ENCODE peak calls at places on chromosomes 16 and 17, in eight cellular contexts. One of them, this sample, is unnamed.
A peak's percentile ranks its signal among the peaks of the same experiment; 100 is the strongest.

GRCh38 chr16:11556945-11557720 is 29.6 kb downstream of the LITAF start:
- DNase-seq in CD4-positive, alpha-beta T cell: no peak
- DNase-seq in aorta: peak; percentile 15
- DNase-seq in PC-3: no peak
- DNase-seq in CD8-positive, alpha-beta memory T cell: peak; percentile 58
- DNase-seq in tibial artery: no peak
- DNase-seq in IMR-90: no peak
- DNase-seq in stomach: no peak
- DNase-seq in this sample: no peak

GRCh38 chr17:36072431-36073121 is 8.5 kb downstream of the CCL18 start:
- DNase-seq in stomach: peak; percentile 62
- DNase-seq in CD8-positive, alpha-beta memory T cell: peak; percentile 27
- DNase-seq in PC-3: peak; percentile 30
- DNase-seq in IMR-90: peak; percentile 10
- DNase-seq in CD4-positive, alpha-beta T cell: peak; percentile 6
- DNase-seq in aorta: peak; percentile 64
- DNase-seq in tibial artery: no peak
- DNase-seq in this sample: peak; percentile 37

GRCh38 chr16:3106205-3106928 is 6.0 kb upstream of the ZNF205 start:
- DNase-seq in PC-3: peak; percentile 81
- DNase-seq in stomach: peak; percentile 95
- DNase-seq in CD4-positive, alpha-beta T cell: peak; percentile 79
- DNase-seq in aorta: peak; percentile 94
- DNase-seq in tibial artery: peak; percentile 91
- DNase-seq in IMR-90: peak; percentile 89
- DNase-seq in CD8-positive, alpha-beta memory T cell: peak; percentile 83
- DNase-seq in this sample: peak; percentile 77

GRCh38 chr17:44933824-44934744 is 13.5 kb downstream of the KIF18B start:
- DNase-seq in aorta: peak; percentile 27
- DNase-seq in CD4-positive, alpha-beta T cell: no peak
- DNase-seq in CD8-positive, alpha-beta memory T cell: no peak
- DNase-seq in tibial artery: peak; percentile 49
- DNase-seq in PC-3: no peak
- DNase-seq in stomach: no peak
- DNase-seq in IMR-90: no peak
- DNase-seq in this sample: no peak

GRCh38 chr16:4059969-4060368 is 56.3 kb downstream of the ADCY9 start:
- DNase-seq in CD8-positive, alpha-beta memory T cell: no peak
- DNase-seq in tibial artery: no peak
- DNase-seq in CD4-positive, alpha-beta T cell: no peak
- DNase-seq in IMR-90: no peak
- DNase-seq in aorta: no peak
- DNase-seq in PC-3: no peak
- DNase-seq in stomach: no peak
- DNase-seq in this sample: no peak

GRCh38 chr16:1650131-1650530 is 27.9 kb upstream of the JPT2 start:
- DNase-seq in IMR-90: no peak
- DNase-seq in CD8-positive, alpha-beta memory T cell: no peak
- DNase-seq in tibial artery: no peak
- DNase-seq in aorta: no peak
- DNase-seq in stomach: no peak
- DNase-seq in PC-3: no peak
- DNase-seq in CD4-positive, alpha-beta T cell: no peak
- DNase-seq in this sample: no peak

GRCh38 chr17:17528696-17529652 is 32.8 kb upstream of the RASD1 start:
- DNase-seq in stomach: peak; percentile 76
- DNase-seq in tibial artery: no peak
- DNase-seq in PC-3: no peak
- DNase-seq in CD8-positive, alpha-beta memory T cell: no peak
- DNase-seq in aorta: no peak
- DNase-seq in IMR-90: no peak
- DNase-seq in CD4-positive, alpha-beta T cell: no peak
- DNase-seq in this sample: no peak

GRCh38 chr16:75234856-75235696 is 16.3 kb downstream of the CTRB1 start:
- DNase-seq in PC-3: no peak
- DNase-seq in CD4-positive, alpha-beta T cell: no peak
- DNase-seq in IMR-90: no peak
- DNase-seq in aorta: peak; percentile 47
- DNase-seq in tibial artery: peak; percentile 68
- DNase-seq in CD8-positive, alpha-beta memory T cell: no peak
- DNase-seq in stomach: no peak
- DNase-seq in this sample: no peak

GRCh38 chr17:81869221-81870154 is 1.6 kb downstream of the ARHGDIA start:
- DNase-seq in stomach: peak; percentile 33
- DNase-seq in PC-3: peak; percentile 39
- DNase-seq in aorta: peak; percentile 60
- DNase-seq in tibial artery: no peak
- DNase-seq in IMR-90: no peak
- DNase-seq in CD8-positive, alpha-beta memory T cell: peak; percentile 39
- DNase-seq in CD4-positive, alpha-beta T cell: no peak
- DNase-seq in this sample: peak; percentile 9

GRCh38 chr17:37650419-37651003 is 7.3 kb upstream of the DDX52 start:
- DNase-seq in PC-3: peak; percentile 46
- DNase-seq in stomach: no peak
- DNase-seq in tibial artery: no peak
- DNase-seq in CD4-positive, alpha-beta T cell: no peak
- DNase-seq in aorta: no peak
- DNase-seq in CD8-positive, alpha-beta memory T cell: no peak
- DNase-seq in IMR-90: peak; percentile 59
- DNase-seq in this sample: peak; percentile 40

GRCh38 chr17:17827826-17828621 is 8.8 kb downstream of the SREBF1 start:
- DNase-seq in tibial artery: no peak
- DNase-seq in stomach: no peak
- DNase-seq in aorta: no peak
- DNase-seq in CD4-positive, alpha-beta T cell: no peak
- DNase-seq in IMR-90: no peak
- DNase-seq in PC-3: no peak
- DNase-seq in CD8-positive, alpha-beta memory T cell: no peak
- DNase-seq in this sample: no peak

GRCh38 chr17:82713015-82713723 is 3.3 kb upstream of the FN3KRP start:
- DNase-seq in tibial artery: no peak
- DNase-seq in IMR-90: no peak
- DNase-seq in aorta: no peak
- DNase-seq in stomach: no peak
- DNase-seq in PC-3: no peak
- DNase-seq in CD4-positive, alpha-beta T cell: no peak
- DNase-seq in CD8-positive, alpha-beta memory T cell: no peak
- DNase-seq in this sample: no peak

GRCh38 chr16:75065149-75065807 is 51.3 kb downstream of the LDHD start:
- DNase-seq in aorta: no peak
- DNase-seq in IMR-90: no peak
- DNase-seq in CD8-positive, alpha-beta memory T cell: peak; percentile 23
- DNase-seq in PC-3: peak; percentile 71
- DNase-seq in stomach: no peak
- DNase-seq in tibial artery: no peak
- DNase-seq in CD4-positive, alpha-beta T cell: peak; percentile 14
- DNase-seq in this sample: no peak

GRCh38 chr17:40063034-40063765 is 435 bp downstream of the THRA start:
- DNase-seq in aorta: peak; percentile 77
- DNase-seq in CD4-positive, alpha-beta T cell: no peak
- DNase-seq in CD8-positive, alpha-beta memory T cell: no peak
- DNase-seq in tibial artery: peak; percentile 83
- DNase-seq in stomach: peak; percentile 51
- DNase-seq in PC-3: no peak
- DNase-seq in IMR-90: no peak
- DNase-seq in this sample: no peak

GRCh38 chr17:3827124-3827773 is 18.8 kb downstream of the NCBP3 start:
- DNase-seq in IMR-90: peak; percentile 66
- DNase-seq in aorta: no peak
- DNase-seq in CD8-positive, alpha-beta memory T cell: peak; percentile 70
- DNase-seq in CD4-positive, alpha-beta T cell: peak; percentile 62
- DNase-seq in stomach: peak; percentile 65
- DNase-seq in tibial artery: no peak
- DNase-seq in PC-3: peak; percentile 75
- DNase-seq in this sample: peak; percentile 76

GRCh38 chr16:11781773-11782172 is 15.3 kb downstream of the ZC3H7A start:
- DNase-seq in CD4-positive, alpha-beta T cell: no peak
- DNase-seq in IMR-90: no peak
- DNase-seq in PC-3: no peak
- DNase-seq in stomach: no peak
- DNase-seq in tibial artery: no peak
- DNase-seq in aorta: no peak
- DNase-seq in CD8-positive, alpha-beta memory T cell: no peak
- DNase-seq in this sample: no peak

GRCh38 chr17:45436161-45436560 is 3.5 kb upstream of the ARHGAP27 start:
- DNase-seq in PC-3: peak; percentile 26
- DNase-seq in CD8-positive, alpha-beta memory T cell: no peak
- DNase-seq in tibial artery: no peak
- DNase-seq in stomach: no peak
- DNase-seq in CD4-positive, alpha-beta T cell: no peak
- DNase-seq in aorta: no peak
- DNase-seq in IMR-90: no peak
- DNase-seq in this sample: no peak

DNA sequence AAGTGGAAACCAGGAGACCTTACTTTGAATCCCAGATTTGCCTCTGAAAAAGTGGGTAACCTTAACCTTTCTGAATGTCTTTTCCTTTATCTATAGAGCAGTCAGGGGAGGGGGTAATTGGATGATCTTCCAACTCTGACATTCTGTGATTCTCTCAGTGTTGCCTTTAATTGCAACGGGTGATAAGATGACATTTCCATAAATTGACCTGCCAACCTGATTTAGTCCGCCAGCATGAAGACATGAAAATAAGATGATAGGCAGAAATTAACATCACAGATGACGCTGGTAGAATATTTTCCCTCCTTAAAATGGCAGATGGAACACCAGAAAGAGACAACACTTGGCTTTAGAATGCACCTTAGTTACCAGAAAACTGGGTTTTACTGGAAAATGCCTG is 72.6 kb downstream of the VAT1L start:
- DNase-seq in tibial artery: no peak
- DNase-seq in aorta: no peak
- DNase-seq in CD8-positive, alpha-beta memory T cell: no peak
- DNase-seq in stomach: no peak
- DNase-seq in CD4-positive, alpha-beta T cell: no peak
- DNase-seq in PC-3: no peak
- DNase-seq in IMR-90: no peak
- DNase-seq in this sample: no peak
- H3K27ac ChIP-seq in tibial artery: no peak overlapping the region
- H3K27ac ChIP-seq in aorta: no peak overlapping the region
- H3K27ac ChIP-seq in CD8-positive, alpha-beta memory T cell: no peak overlapping the region
- H3K27ac ChIP-seq in stomach: no peak overlapping the region
- H3K27ac ChIP-seq in CD4-positive, alpha-beta T cell: no peak overlapping the region
- H3K27ac ChIP-seq in PC-3: no peak overlapping the region
- H3K27ac ChIP-seq in IMR-90: no peak overlapping the region
- H3K27ac ChIP-seq in this sample: no peak overlapping the region

GRCh38 chr17:64343071-64343774 is 47.4 kb downstream of the PECAM1 start:
- DNase-seq in stomach: no peak
- DNase-seq in tibial artery: peak; percentile 51
- DNase-seq in PC-3: no peak
- DNase-seq in aorta: no peak
- DNase-seq in IMR-90: no peak
- DNase-seq in CD4-positive, alpha-beta T cell: no peak
- DNase-seq in CD8-positive, alpha-beta memory T cell: no peak
- DNase-seq in this sample: no peak

GRCh38 chr17:64341181-64341580 is 49.5 kb downstream of the PECAM1 start:
- DNase-seq in CD8-positive, alpha-beta memory T cell: no peak
- DNase-seq in tibial artery: no peak
- DNase-seq in stomach: no peak
- DNase-seq in PC-3: no peak
- DNase-seq in IMR-90: no peak
- DNase-seq in aorta: no peak
- DNase-seq in CD4-positive, alpha-beta T cell: no peak
- DNase-seq in this sample: no peak

GRCh38 chr17:64345691-64346376 is 44.8 kb downstream of the PECAM1 start:
- DNase-seq in stomach: no peak
- DNase-seq in aorta: no peak
- DNase-seq in CD4-positive, alpha-beta T cell: no peak
- DNase-seq in tibial artery: peak; percentile 63
- DNase-seq in PC-3: no peak
- DNase-seq in IMR-90: no peak
- DNase-seq in CD8-positive, alpha-beta memory T cell: no peak
- DNase-seq in this sample: no peak

GRCh38 chr17:64340557-64340956 is 50.1 kb downstream of the PECAM1 start:
- DNase-seq in aorta: no peak
- DNase-seq in tibial artery: no peak
- DNase-seq in IMR-90: no peak
- DNase-seq in stomach: no peak
- DNase-seq in PC-3: no peak
- DNase-seq in CD4-positive, alpha-beta T cell: no peak
- DNase-seq in CD8-positive, alpha-beta memory T cell: no peak
- DNase-seq in this sample: no peak

DNA sequence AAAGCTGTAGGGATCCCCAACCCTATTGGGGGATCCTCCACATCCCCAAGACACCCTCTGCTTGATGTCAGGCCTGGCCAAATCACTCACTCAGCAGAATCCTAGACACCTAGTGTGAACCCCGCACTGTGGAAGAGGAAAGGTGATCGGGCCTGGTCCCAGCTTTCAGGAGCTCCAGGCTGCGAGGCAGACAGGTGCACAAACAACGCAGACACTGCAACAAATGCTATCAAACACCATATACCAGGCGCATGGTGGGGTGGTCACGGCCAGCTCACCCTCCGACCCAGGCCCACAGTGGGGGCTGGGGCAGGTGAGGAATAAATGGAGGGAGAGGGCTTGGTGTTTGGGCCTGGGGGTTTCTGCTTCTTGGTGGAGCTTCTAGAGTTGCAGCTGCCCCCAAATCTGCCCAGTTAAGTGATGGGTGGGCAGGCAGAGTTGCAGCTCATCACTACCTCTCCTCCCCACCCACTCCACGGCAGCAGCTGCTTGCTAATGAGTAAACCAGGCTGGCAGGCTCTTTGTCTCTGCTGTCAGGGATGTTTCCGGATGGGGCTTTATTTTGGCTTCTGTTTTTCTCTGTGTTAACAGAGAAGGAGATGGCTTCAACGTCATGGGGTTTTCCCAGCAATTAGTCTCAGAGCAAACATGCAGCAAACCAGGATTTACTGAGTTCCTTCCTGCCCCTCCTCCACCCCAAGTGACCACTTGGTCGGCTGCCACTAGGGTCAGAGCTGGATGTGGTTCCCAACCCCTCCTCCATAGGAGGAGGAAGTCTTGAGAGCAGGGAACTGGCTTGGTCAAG is 46.6 kb downstream of the PECAM1 start:
- DNase-seq in CD4-positive, alpha-beta T cell: peak; percentile 12
- DNase-seq in PC-3: peak; percentile 91
- DNase-seq in aorta: peak; percentile 92
- DNase-seq in stomach: peak; percentile 53
- DNase-seq in IMR-90: peak; percentile 90
- DNase-seq in tibial artery: peak; percentile 80
- DNase-seq in CD8-positive, alpha-beta memory T cell: no peak
- DNase-seq in this sample: peak; percentile 60
- H3K27ac ChIP-seq in CD4-positive, alpha-beta T cell: no peak overlapping the region
- H3K27ac ChIP-seq in PC-3: peak overlapping the region; percentile 92
- H3K27ac ChIP-seq in aorta: no peak overlapping the region
- H3K27ac ChIP-seq in stomach: peak overlapping the region; percentile 16
- H3K27ac ChIP-seq in IMR-90: no peak overlapping the region
- H3K27ac ChIP-seq in tibial artery: peak overlapping the region; percentile 14
- H3K27ac ChIP-seq in CD8-positive, alpha-beta memory T cell: no peak overlapping the region
- H3K27ac ChIP-seq in this sample: no peak overlapping the region

GRCh38 chr17:70499067-70499786 is 329.9 kb downstream of the KCNJ2 start:
- DNase-seq in tibial artery: no peak
- DNase-seq in stomach: no peak
- DNase-seq in aorta: no peak
- DNase-seq in CD8-positive, alpha-beta memory T cell: no peak
- DNase-seq in PC-3: no peak
- DNase-seq in CD4-positive, alpha-beta T cell: no peak
- DNase-seq in IMR-90: no peak
- DNase-seq in this sample: no peak
- H3K27ac ChIP-seq in tibial artery: no peak overlapping the region
- H3K27ac ChIP-seq in stomach: no peak overlapping the region
- H3K27ac ChIP-seq in aorta: no peak overlapping the region
- H3K27ac ChIP-seq in CD8-positive, alpha-beta memory T cell: no peak overlapping the region
- H3K27ac ChIP-seq in PC-3: no peak overlapping the region
- H3K27ac ChIP-seq in CD4-positive, alpha-beta T cell: no peak overlapping the region
- H3K27ac ChIP-seq in IMR-90: no peak overlapping the region
- H3K27ac ChIP-seq in this sample: no peak overlapping the region

GRCh38 chr17:65017375-65017774 is 39.2 kb downstream of the GNA13 start:
- DNase-seq in IMR-90: no peak
- DNase-seq in CD4-positive, alpha-beta T cell: no peak
- DNase-seq in aorta: no peak
- DNase-seq in CD8-positive, alpha-beta memory T cell: no peak
- DNase-seq in tibial artery: no peak
- DNase-seq in PC-3: no peak
- DNase-seq in stomach: no peak
- DNase-seq in this sample: no peak
- H3K27ac ChIP-seq in IMR-90: peak overlapping the region; percentile 39
- H3K27ac ChIP-seq in CD4-positive, alpha-beta T cell: no peak overlapping the region
- H3K27ac ChIP-seq in aorta: no peak overlapping the region
- H3K27ac ChIP-seq in CD8-positive, alpha-beta memory T cell: no peak overlapping the region
- H3K27ac ChIP-seq in tibial artery: peak overlapping the region; percentile 63
- H3K27ac ChIP-seq in PC-3: no peak overlapping the region
- H3K27ac ChIP-seq in stomach: no peak overlapping the region
- H3K27ac ChIP-seq in this sample: no peak overlapping the region

This sample was measured in brain microvascular endothelial cell.